ENCODE peak calls at places on chromosomes 5 and 9, in five cellular contexts. J is AG09309, D is fibroblast of lung, F is AG10803, H is endodermal cell. P is an unnamed sample.

GRCh38 chr5:91384671-91385430 is 1.7 kb upstream of the ARRDC3 start:
- DNase-seq in J (peak), D (peak), F (peak), H (peak), P (peak)

GRCh38 chr9:137759117-137759516 is 118.5 kb upstream of the CACNA1B start:
- DNase-seq in J (no peak), D (no peak), F (no peak), H (no peak), P (no peak)

GRCh38 chr5:180090769-180091546 is 19.4 kb upstream of the RNF130 start:
- DNase-seq in J (no peak), D (peak), F (peak), H (peak), P (peak)

GRCh38 chr9:133717113-133718031 is 20.8 kb downstream of the SARDH start:
- DNase-seq in J (no peak), D (no peak), F (no peak), H (no peak), P (peak)

GRCh38 chr9:27457445-27457844 is 66.6 kb upstream of the IFNK start:
- DNase-seq in J (no peak), D (no peak), F (no peak), H (peak), P (no peak)

GRCh38 chr5:122434120-122434519 is 122.1 kb downstream of the SNCAIP start:
- DNase-seq in J (no peak), D (no peak), F (no peak), H (no peak), P (no peak)

GRCh38 chr5:55037046-55037771 is 13.2 kb downstream of the GZMK start:
- DNase-seq in J (no peak), D (peak), F (peak), H (peak), P (no peak)

GRCh38 chr9:114285166-114285867 is 37.6 kb upstream of the ORM1 start:
- DNase-seq in J (no peak), D (peak), F (peak), H (peak), P (no peak)

GRCh38 chr9:72140582-72140981 is 8.7 kb upstream of the GDA start:
- DNase-seq in J (no peak), D (no peak), F (no peak), H (no peak), P (no peak)

GRCh38 chr9:81499021-81499454 is 190.3 kb downstream of the TLE1 start:
- DNase-seq in J (peak), D (peak), F (peak), H (no peak), P (peak)

GRCh38 chr5:96048763-96049162 is 87.1 kb upstream of the ELL2 start:
- DNase-seq in J (no peak), D (no peak), F (no peak), H (peak), P (peak)

GRCh38 chr5:53403758-53404157 is 76.7 kb upstream of the FST start:
- DNase-seq in J (no peak), D (peak), F (peak), H (no peak), P (no peak)

GRCh38 chr9:125494555-125494920 is 212.5 kb downstream of the MAPKAP1 start:
- DNase-seq in J (no peak), D (peak), F (peak), H (no peak), P (no peak)

GRCh38 chr5:134656690-134657089 is 8.1 kb downstream of the SEC24A start:
- DNase-seq in J (no peak), D (no peak), F (no peak), H (no peak), P (no peak)

GRCh38 chr9:112072721-112073553 is 102.2 kb downstream of the SUSD1 start:
- DNase-seq in J (peak), D (peak), F (peak), H (no peak), P (no peak)

GRCh38 chr5:133316346-133317343 is 264.8 kb downstream of the HSPA4 start:
- DNase-seq in J (no peak), D (no peak), F (no peak), H (peak), P (no peak)

GRCh38 chr9:86321373-86321772 is 32.8 kb downstream of the TUT7 start:
- DNase-seq in J (peak), D (peak), F (peak), H (no peak), P (no peak)

GRCh38 chr9:70079364-70080103 is 35.9 kb downstream of the MAMDC2 start:
- DNase-seq in J (peak), D (no peak), F (peak), H (no peak), P (peak)

GRCh38 chr5:178690208-178690607 is 40.3 kb downstream of the ZNF354A start:
- DNase-seq in J (no peak), D (no peak), F (no peak), H (no peak), P (no peak)

GRCh38 chr9:137664676-137665075 is 45.9 kb downstream of the EHMT1 start:
- DNase-seq in J (no peak), D (no peak), F (no peak), H (no peak), P (no peak)

GRCh38 chr9:95125652-95126051 is 191.9 kb downstream of the FANCC start:
- DNase-seq in J (no peak), D (no peak), F (no peak), H (no peak), P (no peak)

GRCh38 chr5:112113565-112113964 is 305.5 kb downstream of the EPB41L4A start:
- DNase-seq in J (no peak), D (no peak), F (no peak), H (no peak), P (no peak)

GRCh38 chr5:150438873-150439546 is 10.5 kb downstream of the RPS14 start:
- DNase-seq in J (no peak), D (peak), F (peak), H (peak), P (no peak)

GRCh38 chr9:133591116-133591910 is 17.9 kb downstream of the FAM163B start:
- DNase-seq in J (no peak), D (no peak), F (no peak), H (no peak), P (no peak)

GRCh38 chr5:39755452-39755851 is 330.7 kb upstream of the DAB2 start:
- DNase-seq in J (no peak), D (no peak), F (peak), H (no peak), P (no peak)

GRCh38 chr9:34374905-34375552 is 1.7 kb downstream of the MYORG start:
- DNase-seq in J (no peak), D (no peak), F (no peak), H (peak), P (peak)

GRCh38 chr5:129852747-129853352 is 51.4 kb upstream of the CHSY3 start:
- DNase-seq in J (peak), D (peak), F (peak), H (peak), P (peak)

GRCh38 chr9:91935805-91936204 is 14.2 kb downstream of the ROR2 start:
- DNase-seq in J (no peak), D (no peak), F (no peak), H (peak), P (no peak)

GRCh38 chr9:7172445-7173115 is 414.8 kb downstream of the KDM4C start:
- DNase-seq in J (peak), D (peak), F (peak), H (no peak), P (no peak)

GRCh38 chr5:124136609-124137008 is 609.8 kb downstream of the ZNF608 start:
- DNase-seq in J (no peak), D (no peak), F (no peak), H (no peak), P (no peak)

GRCh38 chr5:34535944-34536628 is 120.0 kb upstream of the RAI14 start:
- DNase-seq in J (no peak), D (peak), F (no peak), H (no peak), P (no peak)

GRCh38 chr5:147303251-147303650 is 68.4 kb downstream of the STK32A start:
- DNase-seq in J (peak), D (peak), F (peak), H (no peak), P (no peak)

GRCh38 chr5:80935811-80936385 is 24.3 kb upstream of the RASGRF2 start:
- DNase-seq in J (no peak), D (no peak), F (no peak), H (peak), P (no peak)
- TF ChIP-seq CTCF in J (peak), D (no peak), F (no peak), H (peak), P (no peak)

DNA sequence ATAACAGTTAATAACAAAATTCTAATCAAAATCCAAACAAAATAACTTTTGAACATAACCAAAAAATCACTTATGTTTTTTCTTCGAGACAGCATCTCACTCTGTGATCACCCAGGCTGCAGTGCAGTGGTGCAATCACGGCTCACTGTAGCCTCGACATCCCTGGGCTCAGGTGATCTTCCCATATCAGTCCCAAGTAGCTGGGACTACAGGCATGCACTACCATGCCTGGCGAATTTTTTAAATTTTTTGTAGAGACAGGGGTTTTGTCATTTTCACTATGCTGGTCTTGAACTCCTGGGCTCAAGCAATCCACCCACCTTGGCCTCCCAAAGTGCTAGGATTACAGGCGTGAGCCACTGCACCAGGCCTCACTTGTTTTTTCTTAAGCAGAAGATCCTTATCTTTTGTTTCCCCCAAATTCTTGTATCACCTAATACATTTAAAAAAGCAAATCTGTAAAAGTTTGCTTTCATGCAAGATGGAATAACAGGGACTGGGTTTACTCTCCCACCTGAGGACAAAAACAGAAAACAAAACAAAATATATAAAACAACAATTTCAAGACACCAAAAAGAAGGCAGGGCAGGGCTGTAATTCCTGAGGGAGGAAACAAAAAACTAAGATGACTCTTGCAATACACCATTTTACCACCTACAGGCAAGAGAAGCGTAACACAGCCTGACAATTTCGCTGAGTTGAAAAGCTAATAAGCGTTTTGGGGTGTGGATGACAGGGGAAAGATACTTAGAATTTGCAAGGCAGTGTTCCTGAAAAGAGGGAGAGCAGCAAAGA is 71.4 kb downstream of the RAPGEF6 start:
- DNase-seq in J (no peak), D (no peak), F (no peak), H (peak), P (no peak)
- TF ChIP-seq CTCF in J (no peak), D (no peak), F (no peak), H (peak), P (no peak)

GRCh38 chr5:142700566-142700965 is 14.7 kb upstream of the FGF1 start:
- DNase-seq in J (no peak), D (no peak), F (no peak), H (peak), P (no peak)

GRCh38 chr5:142703153-142703552 is 17.3 kb upstream of the FGF1 start:
- DNase-seq in J (no peak), D (no peak), F (no peak), H (peak), P (no peak)

GRCh38 chr5:142698447-142698846 is 12.6 kb upstream of the FGF1 start:
- DNase-seq in J (no peak), D (no peak), F (no peak), H (peak), P (no peak)

GRCh38 chr5:142699105-142699720 is 13.3 kb upstream of the FGF1 start:
- DNase-seq in J (no peak), D (peak), F (peak), H (peak), P (peak)

DNA sequence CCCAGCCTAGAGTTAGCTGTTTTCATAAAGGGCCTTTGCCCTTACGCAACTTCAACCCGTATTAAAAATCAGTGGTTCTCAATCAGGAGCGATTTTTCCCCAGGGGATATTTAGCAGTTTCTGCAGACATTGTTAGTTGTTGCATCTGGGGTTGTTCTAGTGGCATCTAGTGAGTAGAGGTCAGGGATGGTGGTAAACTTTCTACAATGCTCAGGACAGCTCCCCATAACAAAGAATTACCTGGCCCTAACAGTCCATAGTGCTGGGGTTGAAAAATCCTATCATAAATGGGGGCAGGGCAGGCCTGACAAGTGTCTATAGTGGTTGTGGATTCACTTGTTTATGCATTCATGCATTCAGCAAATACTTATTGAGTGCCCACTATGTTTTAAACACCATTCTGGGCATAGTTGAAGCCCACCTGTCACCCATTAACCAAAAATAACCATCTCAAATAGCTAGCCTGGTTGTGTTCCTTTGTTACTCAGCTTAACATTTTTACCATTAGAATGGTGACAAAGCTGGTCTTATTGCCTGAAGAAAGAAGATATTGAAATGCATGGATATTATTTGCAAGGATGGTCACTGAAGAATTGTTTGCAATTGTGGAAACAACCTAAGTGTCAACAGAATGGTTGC is 15.9 kb upstream of the FGF1 start:
- DNase-seq in J (no peak), D (no peak), F (no peak), H (peak), P (no peak)
- TF ChIP-seq CTCF in J (no peak), D (no peak), F (no peak), H (no peak), P (no peak)

GRCh38 chr5:10452768-10453331 is 11.2 kb downstream of the ROPN1L start:
- DNase-seq in J (peak), D (peak), F (peak), H (peak), P (no peak)
- TF ChIP-seq CTCF in J (peak), D (peak), F (peak), H (peak), P (peak)

DNA sequence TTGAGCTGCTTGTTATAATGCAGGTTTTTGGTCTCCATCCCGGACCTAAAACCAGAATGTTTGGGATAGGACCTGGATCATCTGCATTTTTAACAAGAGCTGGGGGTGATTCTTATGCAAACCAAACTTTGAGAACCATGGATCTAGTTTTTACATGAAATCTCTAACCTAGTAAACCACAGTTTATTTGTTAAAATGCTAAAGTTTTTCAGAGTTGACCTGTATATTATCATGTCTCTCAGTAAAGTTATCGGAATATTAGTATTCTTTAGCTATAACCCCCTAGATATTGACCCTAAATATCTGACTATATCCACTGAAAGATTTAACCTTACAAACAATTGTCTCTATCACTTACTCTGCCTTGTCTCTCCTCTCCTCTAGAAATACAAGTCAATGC is 28.7 kb downstream of the F2R start:
- DNase-seq in J (no peak), D (no peak), F (no peak), H (no peak), P (no peak)
- TF ChIP-seq CTCF in J (no peak), D (no peak), F (no peak), H (no peak), P (no peak)

GRCh38 chr5:73783823-73784222 is 157.8 kb downstream of the ARHGEF28 start:
- DNase-seq in J (no peak), D (peak), F (peak), H (no peak), P (no peak)
- TF ChIP-seq CTCF in J (peak), D (peak), F (peak), H (no peak), P (no peak)

GRCh38 chr9:122912964-122913673 is at the start of gene ZBTB6:
- DNase-seq in J (peak), D (peak), F (peak), H (peak), P (peak)

GRCh38 chr9:122912671-122912963 is 506 bp downstream of the ZBTB6 start:
- DNase-seq in J (no peak), D (no peak), F (no peak), H (no peak), P (no peak)
- TF ChIP-seq CTCF in J (no peak), D (no peak), F (no peak), H (no peak), P (no peak)

DNA sequence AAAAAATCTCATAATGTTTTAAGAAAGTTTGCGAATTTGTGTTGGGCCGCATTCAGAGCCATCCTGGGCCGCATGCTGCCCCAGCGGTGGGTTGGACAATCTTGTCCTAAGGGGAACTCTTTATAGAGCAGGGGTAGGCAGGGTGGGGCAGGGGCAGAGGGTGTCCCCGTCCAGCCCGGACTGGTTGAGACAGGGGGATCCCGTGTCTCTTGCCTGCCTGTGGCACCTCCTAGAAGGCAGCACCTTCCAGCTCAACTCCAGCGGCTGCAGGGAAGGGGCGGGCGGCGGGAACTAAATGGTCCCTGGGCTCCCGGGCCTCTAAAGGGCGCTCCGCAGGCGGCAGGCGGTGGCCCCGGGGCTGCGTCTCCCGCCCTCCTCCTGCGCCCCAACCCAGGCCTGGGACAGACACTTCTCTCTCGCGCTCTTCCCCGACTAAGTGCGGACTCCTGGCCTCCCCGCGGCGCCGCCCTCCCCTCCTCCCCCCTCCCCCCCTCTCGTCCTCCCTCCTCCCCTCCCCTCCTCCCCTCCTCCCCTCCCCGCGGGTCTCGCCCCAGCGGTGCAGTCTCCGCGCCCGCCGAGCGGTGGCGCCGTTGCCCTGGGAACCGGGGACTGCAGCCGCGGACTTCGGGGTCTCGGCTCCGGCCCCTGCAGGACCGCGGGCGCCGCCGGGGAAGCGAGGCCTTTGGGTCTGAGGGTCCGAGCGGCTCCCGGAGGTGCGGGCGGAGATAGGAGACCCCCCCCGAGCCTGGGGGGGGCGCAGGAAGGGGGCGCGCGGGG is 132.6 kb downstream of the MRPL36 start:
- DNase-seq in J (no peak), D (no peak), F (no peak), H (peak), P (no peak)
- TF ChIP-seq CTCF in J (peak), D (no peak), F (no peak), H (peak), P (no peak)

DNA sequence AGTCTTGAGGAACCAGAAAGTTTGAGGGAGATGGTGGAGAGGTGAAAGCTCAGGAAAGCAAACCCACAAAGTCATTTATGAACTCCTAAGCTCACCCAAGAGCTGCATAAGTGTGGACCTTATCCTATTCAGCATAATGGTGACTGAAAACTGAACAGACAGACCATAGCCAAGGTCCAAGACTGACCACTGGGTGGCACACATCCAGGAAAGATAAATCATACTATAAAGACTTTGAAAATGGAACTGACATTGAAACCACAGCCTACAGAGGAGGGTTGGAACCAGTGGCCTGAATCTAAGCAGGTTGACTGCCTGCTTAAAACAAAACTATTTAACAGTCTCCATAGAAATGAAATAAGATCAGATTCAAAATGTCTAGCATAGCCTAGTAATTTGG is 121.1 kb upstream of the RGS7BP start:
- DNase-seq in J (no peak), D (peak), F (no peak), H (peak), P (no peak)
- TF ChIP-seq CTCF in J (no peak), D (no peak), F (no peak), H (peak), P (no peak)

DNA sequence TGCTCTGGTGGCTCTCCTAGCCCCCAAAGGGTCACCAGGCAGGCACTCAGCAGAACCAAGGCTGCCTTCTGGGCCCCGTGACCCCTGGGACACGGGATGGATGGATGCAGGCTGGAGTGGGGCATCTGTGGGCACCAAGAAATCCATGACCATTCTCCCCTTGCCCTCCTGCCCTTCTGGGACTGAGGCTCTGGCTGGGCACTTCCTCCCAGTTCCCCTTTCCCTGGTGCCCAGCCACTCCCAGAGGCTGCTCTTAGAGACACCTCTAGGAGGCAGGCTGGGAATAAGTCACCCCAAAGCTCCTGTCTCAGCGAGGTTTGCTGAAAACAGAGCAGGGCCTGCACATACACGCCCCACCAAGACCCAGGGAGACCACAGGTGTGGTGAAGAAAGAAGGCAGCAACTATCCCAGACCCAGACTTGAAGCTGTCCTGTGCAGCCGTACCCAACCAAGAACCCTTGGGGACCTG is 943 bp downstream of the STING1 start:
- DNase-seq in J (no peak), D (no peak), F (peak), H (no peak), P (no peak)
- TF ChIP-seq CTCF in J (peak), D (peak), F (peak), H (peak), P (no peak)

P was measured in pancreas.